ENCODE peak calls at places on chromosomes 3 and 15, in nine cellular contexts. V is germinal center; P is AG09319; Z is stimulated activated CD8-positive, alpha-beta memory T cell treated with anti-CD3 and anti-CD28 coated beads, Interleukin-15, amount 100 ng/mL, for 48 hours; T is EL; D is COR-L47; C is KG1; A is foreskin fibroblast; R is A549. M is an unnamed sample.

GRCh38 chr15:60044636-60045273 is 40.6 kb downstream of the FOXB1 start:
- DNase-seq in V (no peak), T (no peak), Z (no peak), A (no peak), C (no peak), R (no peak), P (no peak), D (no peak), M (no peak)

GRCh38 chr3:186826978-186827857 is 15.3 kb upstream of the ADIPOQ start:
- DNase-seq in P (no peak), T (peak), Z (peak), C (peak), V (peak), A (peak), R (peak), D (peak), M (peak)

GRCh38 chr15:90489944-90490343 is 39.8 kb upstream of the CRTC3 start:
- DNase-seq in Z (no peak), P (no peak), T (no peak), A (no peak), C (no peak), D (no peak), R (no peak), V (no peak), M (no peak)

GRCh38 chr3:49512791-49513355 is 41.4 kb upstream of the BSN start:
- DNase-seq in Z (no peak), A (no peak), V (no peak), T (no peak), D (no peak), P (no peak), R (no peak), C (no peak), M (no peak)

GRCh38 chr3:39192490-39193092 is at the start of gene XIRP1:
- DNase-seq in R (no peak), D (no peak), A (no peak), Z (peak), V (no peak), P (no peak), T (peak), C (no peak), M (no peak)

GRCh38 chr3:157167371-157167770 is 7.4 kb upstream of the CCNL1 start:
- DNase-seq in V (no peak), T (no peak), Z (no peak), D (no peak), P (no peak), A (no peak), C (no peak), R (no peak), M (no peak)

GRCh38 chr3:115074502-115074901 is 72.6 kb downstream of the ZBTB20 start:
- DNase-seq in V (no peak), Z (no peak), A (peak), C (no peak), D (no peak), T (peak), P (no peak), R (no peak), M (no peak)

GRCh38 chr3:67870477-67870876 is 216.1 kb upstream of the SUCLG2 start:
- DNase-seq in A (no peak), P (no peak), C (no peak), T (no peak), V (no peak), R (no peak), Z (no peak), D (no peak), M (no peak)

GRCh38 chr3:31423522-31423921 is 109.2 kb upstream of the STT3B start:
- DNase-seq in A (peak), R (no peak), T (peak), D (no peak), P (no peak), V (no peak), Z (no peak), C (no peak), M (no peak)

GRCh38 chr3:155078959-155079794 is 942 bp upstream of the MME start:
- DNase-seq in P (no peak), D (no peak), V (peak), C (no peak), R (no peak), A (no peak), Z (no peak), T (peak), M (no peak)

GRCh38 chr15:85615930-85616329 is 178.8 kb downstream of the KLHL25 start:
- DNase-seq in C (no peak), P (no peak), R (peak), D (no peak), A (no peak), T (peak), V (peak), Z (no peak), M (no peak)

GRCh38 chr3:138148503-138148902 is 16.3 kb upstream of the A4GNT start:
- DNase-seq in P (no peak), T (no peak), Z (no peak), R (no peak), V (no peak), D (no peak), C (no peak), A (no peak), M (no peak)

GRCh38 chr3:55572816-55573215 is 85.7 kb upstream of the WNT5A start:
- DNase-seq in A (no peak), V (no peak), R (no peak), T (no peak), C (no peak), Z (no peak), D (no peak), P (no peak), M (no peak)

GRCh38 chr15:92770641-92771040 is 115.1 kb upstream of the FAM174B start:
- DNase-seq in P (no peak), T (no peak), A (no peak), C (no peak), D (no peak), V (no peak), Z (no peak), R (no peak), M (no peak)

GRCh38 chr3:193391902-193392301 is 13.3 kb upstream of the ATP13A5 start:
- DNase-seq in R (no peak), V (no peak), P (no peak), D (peak), Z (no peak), C (no peak), T (peak), A (no peak), M (no peak)

GRCh38 chr15:83164409-83165404 is 42.9 kb downstream of the HDGFL3 start:
- DNase-seq in A (peak), T (peak), Z (no peak), V (no peak), C (no peak), P (no peak), D (no peak), R (no peak), M (no peak)

GRCh38 chr15:90414408-90415028 is 26.5 kb downstream of the IQGAP1 start:
- DNase-seq in P (no peak), R (peak), A (no peak), D (no peak), C (no peak), T (peak), Z (peak), V (no peak), M (no peak)

GRCh38 chr3:15331606-15332404 is 581 bp downstream of the SH3BP5 start:
- DNase-seq in A (no peak), T (peak), R (no peak), D (no peak), Z (no peak), P (no peak), V (peak), C (peak), M (no peak)

GRCh38 chr3:167785790-167786189 is 50.3 kb downstream of the SERPINI1 start:
- DNase-seq in P (no peak), R (no peak), C (no peak), D (no peak), A (no peak), T (no peak), Z (no peak), V (no peak), M (no peak)